ENCODE peak calls at places on chromosome 10, in seven cellular contexts. T, Q, S, C, H, I and F are unnamed samples.

GRCh38 chr10:126060232-126060935 is 164.0 kb downstream of the FANK1 start:
- DNase-seq in T (peak; percentile 96), Q (peak; percentile 75), S (no peak), C (no peak), H (no peak), I (no peak), F (no peak)

GRCh38 chr10:89428873-89429272 is 14.5 kb downstream of the IFIT5 start:
- DNase-seq in T (peak; percentile 36), Q (no peak), S (no peak), C (no peak), H (no peak), I (no peak), F (no peak)

GRCh38 chr10:57964371-57964770 is 303.3 kb downstream of the IPMK start:
- DNase-seq in T (peak; percentile 19), Q (peak; percentile 78), S (peak; percentile 78), C (no peak), H (no peak), I (no peak), F (no peak)

GRCh38 chr10:122525788-122526187 is 34.8 kb upstream of the DMBT1 start:
- DNase-seq in T (no peak), Q (peak; percentile 29), S (no peak), C (no peak), H (peak; percentile 52), I (no peak), F (no peak)

GRCh38 chr10:102268333-102268999 is 23.1 kb downstream of the GBF1 start:
- DNase-seq in T (peak; percentile 52), Q (no peak), S (no peak), C (no peak), H (no peak), I (no peak), F (no peak)

GRCh38 chr10:58568428-58568935 is 55.8 kb downstream of the BICC1 start:
- DNase-seq in T (no peak), Q (no peak), S (no peak), C (no peak), H (no peak), I (no peak), F (no peak)

GRCh38 chr10:104256335-104257080 is 1.8 kb downstream of the GSTO1 start:
- DNase-seq in T (peak; percentile 12), Q (peak; percentile 22), S (peak; percentile 40), C (no peak), H (no peak), I (no peak), F (no peak)

GRCh38 chr10:7168414-7168813 is 242.4 kb downstream of the SFMBT2 start:
- DNase-seq in T (no peak), Q (no peak), S (no peak), C (no peak), H (no peak), I (no peak), F (no peak)

GRCh38 chr10:92157374-92157773 is 133.5 kb downstream of the CPEB3 start:
- DNase-seq in T (no peak), Q (no peak), S (no peak), C (no peak), H (no peak), I (no peak), F (no peak)

GRCh38 chr10:75845538-75845937 is 414.1 kb downstream of the LRMDA start:
- DNase-seq in T (no peak), Q (no peak), S (no peak), C (no peak), H (no peak), I (no peak), F (no peak)

DNA sequence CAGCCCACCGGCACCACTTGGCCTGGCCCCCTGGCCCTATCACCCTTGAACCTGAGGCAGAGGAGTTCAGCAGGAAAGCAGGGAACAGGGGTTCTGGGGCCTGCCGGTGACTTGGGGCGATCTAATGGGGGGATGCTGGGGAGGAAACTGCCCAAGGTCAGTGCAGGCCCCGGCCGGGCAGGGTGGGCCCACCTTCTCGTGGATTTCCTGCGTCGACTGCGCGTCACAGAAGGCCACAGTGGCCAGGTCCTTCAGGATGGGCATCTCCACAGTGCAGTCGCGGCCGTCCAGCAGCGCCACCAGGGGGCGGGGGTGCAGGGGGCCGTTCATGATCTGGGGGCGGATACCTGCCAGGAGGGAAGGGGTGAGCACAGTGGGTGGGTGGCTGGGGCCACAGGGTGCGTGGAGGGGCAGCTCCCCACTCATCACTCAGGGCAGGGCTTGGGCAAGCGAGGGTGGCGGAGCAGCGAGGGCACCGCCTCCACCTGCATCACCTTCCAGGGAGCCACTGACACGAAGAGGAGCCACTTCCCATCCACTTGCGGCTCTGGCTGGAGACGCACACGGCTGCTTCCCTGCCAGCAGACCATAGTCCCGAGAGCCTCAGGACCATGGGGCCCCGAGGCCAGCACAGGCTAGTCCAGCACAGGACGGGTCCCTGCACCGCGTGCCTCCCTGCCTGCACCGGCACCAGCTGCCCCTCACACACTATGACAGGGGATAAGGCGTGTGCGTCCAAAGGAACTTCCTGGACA is 61.4 kb downstream of the ZRANB1 start:
- DNase-seq in T (no peak), Q (no peak), S (no peak), C (no peak), H (no peak), I (no peak), F (peak; percentile 83)
- TF ChIP-seq CTCF in T (no peak), Q (no peak), S (no peak), C (no peak), H (no peak), I (no peak), F (peak; percentile 16)

GRCh38 chr10:21959998-21960397 is 43.5 kb downstream of the DNAJC1 start:
- DNase-seq in T (no peak), Q (no peak), S (no peak), C (no peak), H (no peak), I (no peak), F (no peak)
- TF ChIP-seq CTCF in T (no peak), Q (no peak), S (no peak), C (no peak), H (no peak), I (no peak), F (no peak)

GRCh38 chr10:93680414-93681047 is 21.9 kb downstream of the FRA10AC1 start:
- DNase-seq in T (peak; percentile 60), Q (peak; percentile 54), S (peak; percentile 35), C (no peak), H (peak; percentile 56), I (peak; percentile 51), F (no peak)
- TF ChIP-seq CTCF in T (peak; percentile 38), Q (peak; percentile 50), S (peak; percentile 24), C (peak; percentile 53), H (peak; percentile 62), I (peak; percentile 36), F (peak; percentile 66)

GRCh38 chr10:79438021-79438698 is 7.3 kb downstream of the ZCCHC24 start:
- DNase-seq in T (peak; percentile 41), Q (no peak), S (no peak), C (no peak), H (no peak), I (no peak), F (no peak)
- TF ChIP-seq CTCF in T (peak; percentile 43), Q (no peak), S (no peak), C (no peak), H (peak; percentile 29), I (no peak), F (peak; percentile 45)

GRCh38 chr10:124628676-124629021 is 115.5 kb downstream of the FAM53B start:
- DNase-seq in T (no peak), Q (no peak), S (no peak), C (no peak), H (no peak), I (no peak), F (no peak)
- TF ChIP-seq CTCF in T (no peak), Q (no peak), S (no peak), C (no peak), H (no peak), I (no peak), F (no peak)